ENCODE peak calls at places on chromosomes 5 and 9, in seven cellular contexts. I is naive thymus-derived CD4-positive, alpha-beta T cell; A is brain microvascular endothelial cell; N is neural progenitor cell; O is Karpas-422; V is foreskin keratinocyte; X is CD8-positive, alpha-beta memory T cell. K is an unnamed sample.
A peak's percentile ranks its signal among the peaks of the same experiment; 100 is the strongest.

GRCh38 chr5:172496671-172497371 is 42.5 kb upstream of the SH3PXD2B start:
- DNase-seq in I (no peak), A (peak; percentile 43), N (no peak), O (no peak), V (no peak), X (no peak), K (peak; percentile 64)

GRCh38 chr5:127031147-127031862 is 947 bp upstream of the MARCHF3 start:
- DNase-seq in I (no peak), A (no peak), N (peak; percentile 57), O (no peak), V (no peak), X (peak; percentile 52), K (no peak)

GRCh38 chr9:87245271-87245670 is 252.4 kb upstream of the DAPK1 start:
- DNase-seq in I (no peak), A (no peak), N (no peak), O (no peak), V (no peak), X (no peak), K (no peak)

GRCh38 chr5:36055984-36056383 is 10.7 kb downstream of the UGT3A2 start:
- DNase-seq in I (no peak), A (no peak), N (no peak), O (no peak), V (no peak), X (no peak), K (no peak)

GRCh38 chr9:93642961-93643360 is 66.6 kb downstream of the PHF2 start:
- DNase-seq in I (no peak), A (peak; percentile 66), N (no peak), O (no peak), V (no peak), X (no peak), K (peak; percentile 22)

GRCh38 chr9:35680331-35681105 is 6.8 kb downstream of the CA9 start:
- DNase-seq in I (no peak), A (no peak), N (peak; percentile 74), O (peak; percentile 69), V (no peak), X (no peak), K (no peak)

GRCh38 chr5:172725785-172726184 is 45.2 kb downstream of the DUSP1 start:
- DNase-seq in I (no peak), A (no peak), N (no peak), O (no peak), V (no peak), X (no peak), K (no peak)

GRCh38 chr5:58923355-58923754 is 340.5 kb downstream of the RAB3C start:
- DNase-seq in I (no peak), A (no peak), N (no peak), O (no peak), V (no peak), X (no peak), K (no peak)

GRCh38 chr9:92947268-92948031 is at the start of gene FGD3:
- DNase-seq in I (peak; percentile 45), A (no peak), N (peak; percentile 38), O (no peak), V (no peak), X (peak; percentile 60), K (peak; percentile 60)

GRCh38 chr5:83777856-83778255 is 57.2 kb upstream of the HAPLN1 start:
- DNase-seq in I (no peak), A (peak; percentile 23), N (no peak), O (no peak), V (no peak), X (no peak), K (no peak)

GRCh38 chr5:119397518-119398380 is 41.9 kb downstream of the TNFAIP8 start:
- DNase-seq in I (no peak), A (peak; percentile 42), N (no peak), O (no peak), V (peak; percentile 56), X (no peak), K (no peak)

GRCh38 chr9:124570942-124571666 is 63.9 kb upstream of the NR5A1 start:
- DNase-seq in I (no peak), A (no peak), N (no peak), O (no peak), V (no peak), X (no peak), K (no peak)

GRCh38 chr5:77924081-77924480 is 147.9 kb upstream of the TBCA start:
- DNase-seq in I (no peak), A (no peak), N (no peak), O (no peak), V (peak; percentile 70), X (no peak), K (no peak)

GRCh38 chr9:127452481-127453092 is 1.3 kb downstream of the LRSAM1 start:
- DNase-seq in I (peak; percentile 25), A (no peak), N (no peak), O (no peak), V (no peak), X (no peak), K (peak; percentile 75)

GRCh38 chr9:121499177-121499426 is 542 bp downstream of the GGTA1 start:
- DNase-seq in I (no peak), A (no peak), N (no peak), O (no peak), V (no peak), X (no peak), K (no peak)

GRCh38 chr5:94524841-94525697 is 93.3 kb downstream of the KIAA0825 start:
- DNase-seq in I (peak; percentile 27), A (peak; percentile 30), N (peak; percentile 60), O (peak; percentile 75), V (no peak), X (no peak), K (no peak)

GRCh38 chr5:127892467-127893207 is 189.4 kb downstream of the CCDC192 start:
- DNase-seq in I (no peak), A (peak; percentile 78), N (no peak), O (no peak), V (peak; percentile 72), X (no peak), K (no peak)

GRCh38 chr5:114330916-114331531 is 30.8 kb upstream of the KCNN2 start:
- DNase-seq in I (no peak), A (no peak), N (no peak), O (no peak), V (no peak), X (no peak), K (no peak)

GRCh38 chr5:18465833-18466681 is 831.8 kb downstream of the TAF11L14 start:
- DNase-seq in I (no peak), A (peak; percentile 27), N (peak; percentile 74), O (peak; percentile 88), V (peak; percentile 23), X (no peak), K (no peak)

GRCh38 chr9:86354882-86355399 is 731 bp upstream of the TUT7 start:
- DNase-seq in I (no peak), A (no peak), N (no peak), O (peak; percentile 43), V (no peak), X (no peak), K (no peak)

GRCh38 chr5:61010759-61011460 is 65.9 kb downstream of the NDUFAF2 start:
- DNase-seq in I (no peak), A (no peak), N (peak; percentile 31), O (no peak), V (no peak), X (no peak), K (no peak)

DNA sequence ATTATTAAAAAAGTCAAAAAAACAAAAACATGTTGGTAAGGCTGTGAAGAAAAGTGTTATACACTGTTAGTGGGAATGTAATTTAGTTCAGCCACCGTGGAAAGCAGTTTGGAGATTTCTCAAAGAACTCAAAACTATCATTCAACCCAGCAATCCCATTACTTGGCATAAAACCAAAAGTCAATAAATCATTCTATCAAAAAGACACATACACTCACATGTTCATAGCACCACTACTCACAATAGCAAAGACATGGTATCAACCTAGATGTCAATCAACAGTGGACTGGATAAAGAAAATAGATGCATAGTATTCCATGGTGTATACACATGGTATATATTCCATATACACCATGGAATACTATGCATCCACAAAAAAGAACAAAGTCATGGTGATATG is 148.3 kb upstream of the ACOT12 start:
- DNase-seq in I (no peak), A (no peak), N (no peak), O (no peak), V (no peak), X (no peak), K (no peak)
- H3K27ac ChIP-seq in I (no peak overlapping the region), A (no peak overlapping the region), N (no peak overlapping the region), O (no peak overlapping the region), V (no peak overlapping the region), X (no peak overlapping the region), K (no peak overlapping the region)

GRCh38 chr9:38142201-38142600 is 73.2 kb upstream of the SHB start:
- DNase-seq in I (no peak), A (peak; percentile 71), N (no peak), O (no peak), V (no peak), X (no peak), K (no peak)
- H3K27ac ChIP-seq in I (no peak overlapping the region), A (peak overlapping the region; percentile 69), N (no peak overlapping the region), O (no peak overlapping the region), V (no peak overlapping the region), X (no peak overlapping the region), K (no peak overlapping the region)

GRCh38 chr9:136996361-136997281 is at the start of gene CLIC3:
- DNase-seq in I (peak; percentile 29), A (no peak), N (peak; percentile 50), O (peak; percentile 66), V (no peak), X (peak; percentile 85), K (no peak)
- H3K27ac ChIP-seq in I (no peak within 1 kb of the TSS), A (no peak within 1 kb of the TSS), N (no peak within 1 kb of the TSS), O (no peak within 1 kb of the TSS), V (no peak within 1 kb of the TSS), X (peak within 1 kb of the TSS; percentile 62), K (peak within 1 kb of the TSS; percentile 60)

GRCh38 chr5:130471-131175 is 38.7 kb downstream of the PLEKHG4B start:
- DNase-seq in I (no peak), A (peak; percentile 32), N (no peak), O (no peak), V (no peak), X (no peak), K (no peak)

GRCh38 chr5:126806-127205 is 34.8 kb downstream of the PLEKHG4B start:
- DNase-seq in I (no peak), A (no peak), N (no peak), O (no peak), V (no peak), X (no peak), K (no peak)

GRCh38 chr5:129820-130219 is 37.9 kb downstream of the PLEKHG4B start:
- DNase-seq in I (no peak), A (peak; percentile 58), N (no peak), O (no peak), V (no peak), X (no peak), K (no peak)

GRCh38 chr5:129148-129547 is 37.2 kb downstream of the PLEKHG4B start:
- DNase-seq in I (no peak), A (no peak), N (no peak), O (no peak), V (no peak), X (no peak), K (no peak)

DNA sequence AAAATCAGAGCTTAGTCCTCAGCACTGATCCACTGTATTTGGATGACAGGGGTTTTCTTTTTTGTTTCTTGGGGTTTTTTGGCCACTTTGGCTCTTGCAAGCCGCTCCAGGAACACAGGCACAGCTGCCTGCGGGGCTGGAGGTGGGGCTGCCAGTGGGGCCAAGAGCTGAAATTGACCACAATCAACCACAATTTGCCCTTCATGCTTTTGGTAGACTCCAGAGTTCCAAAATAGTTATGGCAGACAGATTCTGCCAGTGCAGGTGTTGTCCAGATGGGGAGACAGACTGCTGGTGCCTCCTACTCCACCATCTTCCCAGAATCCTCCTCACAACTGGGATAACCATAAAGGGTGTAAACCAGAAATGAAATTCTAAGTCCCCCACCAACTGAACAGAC is 36.5 kb downstream of the PLEKHG4B start:
- DNase-seq in I (no peak), A (no peak), N (no peak), O (no peak), V (no peak), X (no peak), K (no peak)
- H3K27ac ChIP-seq in I (no peak overlapping the region), A (no peak overlapping the region), N (no peak overlapping the region), O (no peak overlapping the region), V (no peak overlapping the region), X (no peak overlapping the region), K (no peak overlapping the region)

K was measured in ascending aorta.